ENCODE peak calls at places on chromosome 6, in six cellular contexts. Q is IMR-90, F is neuronal stem cell, Y is H1, E is H9, B is mesenchymal stem cell. D is an unnamed sample.

GRCh38 chr6:105259912-105260889 is 80.4 kb upstream of the POPDC3 start:
- DNase-seq in Q (no peak), F (peak; percentile 36), Y (no peak), E (no peak), B (no peak), D (peak; percentile 26)

GRCh38 chr6:149453597-149454340 is 31.0 kb downstream of the ZC3H12D start:
- DNase-seq in Q (no peak), F (no peak), Y (no peak), E (no peak), B (no peak), D (no peak)

GRCh38 chr6:106857771-106858652 is 116.5 kb downstream of the CD24 start:
- DNase-seq in Q (no peak), F (no peak), Y (no peak), E (no peak), B (no peak), D (no peak)

GRCh38 chr6:24125980-24126379 is at the start of gene NRSN1:
- DNase-seq in Q (no peak), F (peak; percentile 66), Y (peak; percentile 19), E (peak; percentile 89), B (no peak), D (peak; percentile 53)

GRCh38 chr6:75307364-75308004 is 22.9 kb upstream of the TMEM30A start:
- DNase-seq in Q (no peak), F (no peak), Y (no peak), E (no peak), B (no peak), D (no peak)

GRCh38 chr6:3291987-3292386 is 33.2 kb downstream of the PSMG4 start:
- DNase-seq in Q (no peak), F (no peak), Y (no peak), E (no peak), B (no peak), D (no peak)

GRCh38 chr6:122322824-122323223 is 76.6 kb upstream of the HSF2 start:
- DNase-seq in Q (peak; percentile 3), F (no peak), Y (no peak), E (no peak), B (peak; percentile 68), D (no peak)

GRCh38 chr6:84575264-84575663 is 189.1 kb downstream of the TBX18 start:
- DNase-seq in Q (no peak), F (no peak), Y (no peak), E (no peak), B (peak; percentile 78), D (no peak)

GRCh38 chr6:73655341-73655917 is 1.6 kb upstream of the SLC17A5 start:
- DNase-seq in Q (no peak), F (no peak), Y (no peak), E (no peak), B (no peak), D (no peak)

GRCh38 chr6:53735896-53736295 is 58.9 kb upstream of the LRRC1 start:
- DNase-seq in Q (no peak), F (no peak), Y (no peak), E (no peak), B (no peak), D (no peak)

GRCh38 chr6:45661667-45662066 is 283.9 kb upstream of the SUPT3H start:
- DNase-seq in Q (peak; percentile 84), F (no peak), Y (no peak), E (no peak), B (no peak), D (no peak)

GRCh38 chr6:35500782-35501181 is 3.9 kb upstream of the TEAD3 start:
- DNase-seq in Q (peak; percentile 76), F (no peak), Y (no peak), E (no peak), B (peak; percentile 78), D (peak; percentile 80)

GRCh38 chr6:150229775-150230561 is 87.1 kb downstream of the PPP1R14C start:
- DNase-seq in Q (peak; percentile 56), F (no peak), Y (no peak), E (no peak), B (no peak), D (peak; percentile 57)

GRCh38 chr6:145814035-145814500 is 527 bp downstream of the FBXO30 start:
- DNase-seq in Q (no peak), F (peak; percentile 54), Y (no peak), E (peak; percentile 50), B (peak; percentile 77), D (peak; percentile 80)

GRCh38 chr6:110422444-110422822 is 7.1 kb upstream of the DDO start:
- DNase-seq in Q (no peak), F (no peak), Y (no peak), E (no peak), B (no peak), D (no peak)

GRCh38 chr6:37673436-37673835 is 24.2 kb downstream of the MDGA1 start:
- DNase-seq in Q (no peak), F (no peak), Y (no peak), E (no peak), B (no peak), D (no peak)

GRCh38 chr6:35034411-35035171 is 106.5 kb downstream of the TCP11 start:
- DNase-seq in Q (no peak), F (no peak), Y (no peak), E (peak; percentile 26), B (no peak), D (peak; percentile 49)

GRCh38 chr6:47520282-47520681 is 42.7 kb downstream of the CD2AP start:
- DNase-seq in Q (no peak), F (no peak), Y (no peak), E (no peak), B (no peak), D (peak; percentile 16)

GRCh38 chr6:52541135-52541534 is 35.7 kb downstream of the TRAM2 start:
- DNase-seq in Q (no peak), F (no peak), Y (no peak), E (no peak), B (no peak), D (no peak)

GRCh38 chr6:68040312-68040778 is 594.7 kb upstream of the ADGRB3 start:
- DNase-seq in Q (no peak), F (no peak), Y (no peak), E (peak; percentile 34), B (no peak), D (peak; percentile 24)

GRCh38 chr6:68044264-68044663 is 590.8 kb upstream of the ADGRB3 start:
- DNase-seq in Q (no peak), F (no peak), Y (no peak), E (no peak), B (no peak), D (no peak)

GRCh38 chr6:68040780-68041179 is 594.3 kb upstream of the ADGRB3 start:
- DNase-seq in Q (no peak), F (no peak), Y (no peak), E (no peak), B (no peak), D (no peak)

GRCh38 chr6:68043122-68043398 is 592.0 kb upstream of the ADGRB3 start:
- DNase-seq in Q (no peak), F (no peak), Y (no peak), E (no peak), B (no peak), D (no peak)

GRCh38 chr6:68042339-68043121 is 592.6 kb upstream of the ADGRB3 start:
- DNase-seq in Q (no peak), F (no peak), Y (no peak), E (no peak), B (no peak), D (no peak)
- H2BK15ac ChIP-seq in Q (no peak overlapping the region), F (no peak overlapping the region), Y (no peak overlapping the region), E (no peak overlapping the region), B (no peak overlapping the region), D (no peak overlapping the region)

GRCh38 chr6:135354407-135354806 is 143.1 kb downstream of the AHI1 start:
- DNase-seq in Q (no peak), F (no peak), Y (no peak), E (no peak), B (no peak), D (no peak)

GRCh38 chr6:135347887-135348286 is 149.7 kb downstream of the AHI1 start:
- DNase-seq in Q (no peak), F (no peak), Y (no peak), E (no peak), B (no peak), D (peak; percentile 52)

GRCh38 chr6:135358251-135358821 is 139.2 kb downstream of the AHI1 start:
- DNase-seq in Q (peak; percentile 97), F (no peak), Y (no peak), E (no peak), B (peak; percentile 84), D (no peak)

GRCh38 chr6:135351635-135352034 is 145.9 kb downstream of the AHI1 start:
- DNase-seq in Q (no peak), F (no peak), Y (no peak), E (no peak), B (no peak), D (no peak)

DNA sequence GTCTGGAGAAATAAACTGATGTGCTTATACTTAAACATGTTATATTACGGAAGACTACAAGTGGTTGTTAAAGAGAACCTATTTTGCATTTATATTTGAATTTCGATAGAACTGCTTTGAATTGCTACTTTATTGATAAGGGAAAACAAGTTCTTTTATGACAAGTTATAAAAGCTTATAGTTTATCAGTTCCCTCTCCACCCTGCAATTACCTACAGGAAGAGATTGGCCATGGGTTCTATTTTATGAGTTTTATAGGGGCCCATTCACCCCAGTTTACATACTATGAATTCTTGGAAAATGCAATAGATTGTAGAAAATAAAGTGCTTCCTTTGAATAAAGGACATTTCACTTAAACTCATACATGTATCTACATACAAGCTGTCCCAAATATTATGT is 144.4 kb downstream of the AHI1 start:
- DNase-seq in Q (no peak), F (no peak), Y (no peak), E (no peak), B (no peak), D (no peak)
- H2BK15ac ChIP-seq in Q (no peak overlapping the region), F (no peak overlapping the region), Y (no peak overlapping the region), E (no peak overlapping the region), B (no peak overlapping the region), D (no peak overlapping the region)

DNA sequence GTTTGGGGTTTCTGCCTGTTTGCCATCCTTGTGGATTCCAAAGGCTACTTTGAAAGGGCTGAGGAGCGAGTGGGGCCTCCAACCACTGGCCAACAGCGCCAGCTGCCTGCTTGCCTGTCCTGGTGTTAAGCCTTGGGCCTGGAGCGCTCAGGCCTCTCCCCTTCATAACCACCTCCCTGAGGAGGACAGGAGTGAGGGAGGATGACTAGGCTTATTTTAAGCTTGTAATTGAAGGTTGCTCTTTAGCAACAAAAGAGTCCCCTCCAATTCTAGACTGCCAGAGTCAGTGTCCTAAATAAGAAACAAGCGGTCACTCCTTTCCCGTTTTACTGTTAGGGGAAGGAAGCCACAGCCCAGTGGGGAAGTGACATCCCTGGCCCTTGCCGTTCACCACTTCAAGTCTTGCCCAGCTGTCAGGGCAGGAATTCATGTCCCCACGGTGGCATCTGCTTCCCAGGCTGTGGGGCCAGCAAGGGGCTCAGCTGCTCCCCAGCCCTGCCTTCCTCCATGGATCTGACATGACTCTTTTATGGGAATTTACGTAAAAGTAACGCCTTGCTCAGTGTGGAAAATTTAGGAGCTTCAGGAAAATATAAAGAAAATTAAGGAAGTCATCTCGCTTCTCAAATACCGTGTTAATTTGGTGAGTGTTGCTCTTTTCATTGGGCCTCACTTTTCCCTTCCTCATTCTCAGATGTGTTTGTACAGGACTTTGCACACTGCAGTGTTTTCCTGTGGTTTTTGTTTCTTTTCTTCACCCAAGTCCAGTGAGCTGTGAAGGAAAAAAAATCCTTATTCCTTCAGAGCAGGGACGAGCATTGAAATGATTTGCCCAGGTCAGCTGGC is 57.8 kb downstream of the SSR1 start:
- DNase-seq in Q (no peak), F (no peak), Y (no peak), E (no peak), B (no peak), D (no peak)
- H2BK15ac ChIP-seq in Q (no peak overlapping the region), F (no peak overlapping the region), Y (no peak overlapping the region), E (no peak overlapping the region), B (no peak overlapping the region), D (no peak overlapping the region)

DNA sequence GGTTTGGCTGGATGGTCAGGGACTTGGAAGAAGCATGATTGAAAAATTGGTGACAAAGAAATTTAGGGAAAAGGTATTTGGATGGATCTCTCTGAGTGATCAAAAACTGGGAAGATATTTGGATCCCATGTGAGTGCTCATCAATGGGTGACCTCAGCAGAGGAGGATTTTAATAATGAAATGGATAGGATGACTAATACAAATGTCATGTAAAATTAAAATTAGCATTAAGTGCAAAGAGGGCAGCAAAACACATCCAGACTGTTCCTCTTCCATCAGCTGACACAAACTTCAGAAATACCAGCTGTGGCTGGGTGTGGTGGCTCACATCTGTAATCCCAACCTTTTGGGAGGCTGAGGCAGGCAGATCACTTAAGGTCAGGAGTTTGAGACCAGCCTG is 151.7 kb downstream of the THBS2 start:
- DNase-seq in Q (peak; percentile 37), F (no peak), Y (no peak), E (no peak), B (no peak), D (no peak)
- H2BK15ac ChIP-seq in Q (no peak overlapping the region), F (no peak overlapping the region), Y (no peak overlapping the region), E (no peak overlapping the region), B (no peak overlapping the region), D (no peak overlapping the region)